ENCODE peak calls at places on chromosomes 16 and 17, in five cellular contexts. K, A, B, M and Y are unnamed samples.

GRCh38 chr17:61384384-61385090 is 15.1 kb upstream of the TBX2 start:
- DNase-seq in K (no peak), B (no peak), A (no peak), M (no peak), Y (no peak)

GRCh38 chr17:38701504-38702165 is 3.4 kb upstream of the MLLT6 start:
- DNase-seq in B (no peak), K (peak), A (no peak), M (peak), Y (no peak)

GRCh38 chr16:82046541-82046940 is 11.5 kb downstream of the HSD17B2 start:
- DNase-seq in B (no peak), M (no peak), A (no peak), K (no peak), Y (no peak)

GRCh38 chr16:68985855-68986254 is 119.6 kb upstream of the HAS3 start:
- DNase-seq in K (peak), B (no peak), M (no peak), A (no peak), Y (peak)

GRCh38 chr16:87347932-87348615 is 30.9 kb upstream of the C16orf95 start:
- DNase-seq in A (no peak), M (no peak), B (no peak), K (no peak), Y (no peak)

GRCh38 chr16:57089406-57089805 is 3.0 kb upstream of the CPNE2 start:
- DNase-seq in M (peak), B (no peak), A (no peak), K (no peak), Y (no peak)

GRCh38 chr16:77833906-77834599 is 45.7 kb downstream of the VAT1L start:
- DNase-seq in A (no peak), M (no peak), B (no peak), K (peak), Y (no peak)

GRCh38 chr17:44086364-44087311 is 16.1 kb downstream of the G6PC3 start:
- DNase-seq in K (peak), M (no peak), B (peak), A (peak), Y (peak)

GRCh38 chr16:50036426-50036825 is 11.4 kb downstream of the CNEP1R1 start:
- DNase-seq in B (no peak), A (no peak), K (no peak), M (no peak), Y (no peak)

GRCh38 chr17:73237714-73238113 is 24.0 kb downstream of the CPSF4L start:
- DNase-seq in A (no peak), M (no peak), B (no peak), K (no peak), Y (no peak)

GRCh38 chr17:80588687-80589086 is 44.0 kb downstream of the RPTOR start:
- DNase-seq in B (no peak), M (no peak), K (peak), A (no peak), Y (no peak)

GRCh38 chr17:29246638-29247037 is at the start of gene CRYBA1:
- DNase-seq in A (no peak), B (no peak), M (no peak), K (no peak), Y (no peak)

GRCh38 chr17:42422412-42422957 is 571 bp downstream of the CAVIN1 start:
- DNase-seq in M (peak), A (peak), K (peak), B (no peak), Y (no peak)

GRCh38 chr16:9148376-9149015 is 57.1 kb downstream of the HAPSTR1 start:
- DNase-seq in A (no peak), M (peak), B (no peak), K (no peak), Y (no peak)

GRCh38 chr16:4800290-4801041 is 2.0 kb downstream of the ROGDI start:
- DNase-seq in M (peak), B (peak), A (no peak), K (no peak), Y (no peak)

GRCh38 chr17:46108550-46109110 is 84.6 kb downstream of the KANSL1 start:
- DNase-seq in B (no peak), M (no peak), A (no peak), K (no peak), Y (no peak)